ENCODE peak calls at places on chromosomes 5 and 9, in six cellular contexts. One of them, this sample, is unnamed. For H3K4me1, the result is how much of the 10 kb centered on the place peaks cover.

GRCh38 chr9:96618209-96619108 is 1.2 kb downstream of the CDC14B start:
- DNase-seq in HepG2: peak
- DNase-seq in spleen: no peak
- DNase-seq in transverse colon: peak
- DNase-seq in HCT116: no peak
- DNase-seq in stomach: peak
- DNase-seq in this sample: peak

GRCh38 chr5:115553082-115553481 is 8.5 kb upstream of the FEM1C start:
- DNase-seq in spleen: no peak
- DNase-seq in HCT116: no peak
- DNase-seq in HepG2: no peak
- DNase-seq in stomach: no peak
- DNase-seq in transverse colon: no peak
- DNase-seq in this sample: no peak

GRCh38 chr9:69590241-69590640 is 81.9 kb downstream of the APBA1 start:
- DNase-seq in HepG2: no peak
- DNase-seq in spleen: no peak
- DNase-seq in stomach: no peak
- DNase-seq in transverse colon: no peak
- DNase-seq in HCT116: no peak
- DNase-seq in this sample: no peak

GRCh38 chr5:33049845-33050244 is 338.7 kb downstream of the NPR3 start:
- DNase-seq in spleen: no peak
- DNase-seq in stomach: no peak
- DNase-seq in HepG2: peak
- DNase-seq in HCT116: peak
- DNase-seq in transverse colon: no peak
- DNase-seq in this sample: no peak

GRCh38 chr5:150561192-150561512 is 53.2 kb downstream of the NDST1 start:
- DNase-seq in stomach: no peak
- DNase-seq in spleen: no peak
- DNase-seq in HCT116: no peak
- DNase-seq in transverse colon: no peak
- DNase-seq in HepG2: no peak
- DNase-seq in this sample: no peak

GRCh38 chr9:70578720-70579119 is 164.3 kb upstream of the KLF9 start:
- DNase-seq in transverse colon: no peak
- DNase-seq in stomach: no peak
- DNase-seq in HCT116: no peak
- DNase-seq in spleen: no peak
- DNase-seq in HepG2: no peak
- DNase-seq in this sample: no peak

GRCh38 chr5:107370569-107370968 is 300.2 kb downstream of the EFNA5 start:
- DNase-seq in spleen: no peak
- DNase-seq in transverse colon: no peak
- DNase-seq in HepG2: no peak
- DNase-seq in stomach: no peak
- DNase-seq in HCT116: no peak
- DNase-seq in this sample: no peak

GRCh38 chr5:58069846-58070245 is 390.0 kb downstream of the PLK2 start:
- DNase-seq in stomach: no peak
- DNase-seq in transverse colon: peak
- DNase-seq in HCT116: no peak
- DNase-seq in HepG2: no peak
- DNase-seq in spleen: no peak
- DNase-seq in this sample: peak

GRCh38 chr9:134657666-134658377 is 16.2 kb downstream of the COL5A1 start:
- DNase-seq in spleen: peak
- DNase-seq in transverse colon: no peak
- DNase-seq in stomach: no peak
- DNase-seq in HCT116: no peak
- DNase-seq in HepG2: no peak
- DNase-seq in this sample: no peak

GRCh38 chr5:91038180-91038808 is 344.8 kb downstream of the ARRDC3 start:
- DNase-seq in stomach: no peak
- DNase-seq in spleen: no peak
- DNase-seq in HCT116: no peak
- DNase-seq in transverse colon: peak
- DNase-seq in HepG2: no peak
- DNase-seq in this sample: no peak
- TF ChIP-seq POLR2AphosphoS5 in stomach: no peak
- TF ChIP-seq POLR2AphosphoS5 in spleen: no peak
- TF ChIP-seq POLR2AphosphoS5 in HCT116: no peak
- TF ChIP-seq POLR2AphosphoS5 in transverse colon: peak
- TF ChIP-seq POLR2AphosphoS5 in HepG2: no peak
- TF ChIP-seq POLR2AphosphoS5 in this sample: peak

GRCh38 chr5:172165465-172165864 is 22.6 kb downstream of the STK10 start:
- DNase-seq in transverse colon: no peak
- DNase-seq in HepG2: no peak
- DNase-seq in spleen: no peak
- DNase-seq in stomach: no peak
- DNase-seq in HCT116: no peak
- DNase-seq in this sample: no peak
- H3K4me1 ChIP-seq in transverse colon: under half
- H3K4me1 ChIP-seq in HepG2: under half
- H3K4me1 ChIP-seq in spleen: under half
- H3K4me1 ChIP-seq in stomach: half or more
- H3K4me1 ChIP-seq in HCT116: under half
- H3K4me1 ChIP-seq in this sample: under half

GRCh38 chr5:100913298-100913697 is 10.2 kb upstream of the ST8SIA4 start:
- DNase-seq in HepG2: no peak
- DNase-seq in HCT116: no peak
- DNase-seq in stomach: no peak
- DNase-seq in spleen: no peak
- DNase-seq in transverse colon: no peak
- DNase-seq in this sample: no peak
- TF ChIP-seq POLR2A in HepG2: no peak
- TF ChIP-seq POLR2A in HCT116: no peak
- TF ChIP-seq POLR2A in stomach: no peak
- TF ChIP-seq POLR2A in spleen: no peak
- TF ChIP-seq POLR2A in transverse colon: no peak
- TF ChIP-seq POLR2A in this sample: no peak

DNA sequence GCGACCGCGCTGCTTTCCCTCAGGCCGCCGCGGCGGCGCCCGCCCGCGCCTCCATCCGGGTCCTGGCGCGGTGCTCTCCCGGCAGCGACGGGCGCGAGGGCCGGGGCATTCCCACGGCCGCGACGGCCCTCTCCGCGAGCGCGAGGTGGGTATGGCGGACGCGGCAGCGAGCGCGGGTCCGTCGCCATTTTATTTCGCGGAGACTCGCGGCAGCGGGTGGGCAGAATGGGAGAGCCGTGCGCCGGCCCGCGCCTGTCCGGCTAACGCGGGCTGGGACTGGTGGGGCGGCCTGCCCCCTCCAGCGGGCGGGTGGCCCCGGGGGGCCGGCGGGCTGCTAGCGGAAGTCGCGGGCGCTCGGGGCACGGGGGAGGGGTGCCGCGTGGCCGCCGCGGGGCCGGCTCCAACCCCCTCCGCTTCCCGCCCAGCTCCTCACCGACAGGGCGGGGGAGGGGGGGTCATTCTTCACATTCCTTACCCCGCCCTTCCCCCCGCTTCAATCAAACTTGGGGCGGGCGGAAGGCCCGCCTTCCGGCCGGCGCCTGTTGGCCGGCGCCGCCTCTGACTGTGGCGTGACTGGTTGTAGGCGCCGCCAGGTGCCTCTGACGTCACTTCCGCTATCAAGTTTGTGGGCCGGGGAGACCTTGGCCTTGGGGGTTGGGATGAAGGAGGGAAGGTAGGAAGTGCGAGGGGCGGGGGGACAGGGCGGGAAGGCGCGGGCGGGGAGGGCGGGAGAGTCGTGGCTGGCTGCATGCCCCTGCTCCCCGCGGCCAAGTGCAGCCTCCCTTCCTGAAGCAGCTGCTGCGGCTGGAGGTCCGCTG is 82.2 kb downstream of the PTPDC1 start:
- DNase-seq in HepG2: peak
- DNase-seq in stomach: peak
- DNase-seq in transverse colon: peak
- DNase-seq in spleen: peak
- DNase-seq in HCT116: peak
- DNase-seq in this sample: peak
- TF ChIP-seq POLR2AphosphoS5 in HepG2: peak
- TF ChIP-seq POLR2AphosphoS5 in stomach: peak
- TF ChIP-seq POLR2AphosphoS5 in transverse colon: no peak
- TF ChIP-seq POLR2AphosphoS5 in spleen: peak
- TF ChIP-seq POLR2AphosphoS5 in HCT116: peak
- TF ChIP-seq POLR2AphosphoS5 in this sample: peak

GRCh38 chr5:139649082-139649991 is 1.2 kb downstream of the CXXC5 start:
- DNase-seq in HCT116: no peak
- DNase-seq in spleen: peak
- DNase-seq in HepG2: no peak
- DNase-seq in stomach: no peak
- DNase-seq in transverse colon: peak
- DNase-seq in this sample: no peak

GRCh38 chr5:139650031-139650688 is 2.0 kb downstream of the CXXC5 start:
- DNase-seq in spleen: peak
- DNase-seq in HCT116: no peak
- DNase-seq in HepG2: no peak
- DNase-seq in transverse colon: peak
- DNase-seq in stomach: peak
- DNase-seq in this sample: no peak

GRCh38 chr5:139651863-139652787 is 4.0 kb downstream of the CXXC5 start:
- DNase-seq in stomach: peak
- DNase-seq in transverse colon: peak
- DNase-seq in spleen: peak
- DNase-seq in HCT116: no peak
- DNase-seq in HepG2: no peak
- DNase-seq in this sample: peak

GRCh38 chr5:139651502-139651862 is 3.3 kb downstream of the CXXC5 start:
- DNase-seq in stomach: no peak
- DNase-seq in spleen: peak
- DNase-seq in HCT116: no peak
- DNase-seq in HepG2: no peak
- DNase-seq in transverse colon: no peak
- DNase-seq in this sample: no peak

DNA sequence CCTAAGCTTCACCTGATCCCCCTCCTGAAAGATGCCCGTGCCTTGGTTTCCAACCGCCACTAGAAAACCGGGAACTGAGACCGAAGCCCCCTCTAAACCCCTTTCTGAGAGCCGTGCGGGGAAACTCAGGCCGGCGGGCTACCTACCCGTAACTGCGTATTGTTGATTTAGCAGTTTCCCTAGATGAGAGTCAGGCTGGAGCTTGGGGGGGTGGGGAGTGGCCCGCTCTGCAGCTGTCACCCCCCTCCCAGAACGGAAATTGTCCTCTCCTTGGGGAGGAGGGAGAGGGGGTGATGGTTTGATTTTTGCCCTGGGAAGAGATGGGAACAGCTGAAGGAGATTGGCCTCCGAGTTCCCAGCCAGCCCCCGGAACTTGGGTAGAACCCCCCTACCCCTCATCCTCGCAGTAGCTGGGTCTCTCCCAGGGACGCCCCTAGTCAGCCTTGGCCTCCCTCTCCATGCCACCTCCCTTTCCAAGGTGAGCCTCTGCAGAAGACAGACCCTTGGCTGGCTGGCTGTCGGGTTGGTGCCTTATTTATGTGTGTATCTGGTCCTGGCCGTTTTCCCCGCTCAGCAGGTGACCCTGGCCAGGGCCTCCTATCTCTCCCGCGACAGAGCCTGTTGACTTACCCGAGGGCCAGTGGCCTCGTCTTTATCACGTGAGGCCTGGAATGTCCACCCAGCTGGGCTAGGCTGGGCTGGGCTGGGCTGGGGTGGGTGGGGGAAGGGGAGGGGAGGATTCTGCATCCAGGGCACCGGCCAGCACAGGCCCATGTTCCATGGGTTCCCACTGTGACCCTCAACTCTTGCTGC is 2.7 kb downstream of the CXXC5 start:
- DNase-seq in transverse colon: peak
- DNase-seq in HepG2: peak
- DNase-seq in spleen: peak
- DNase-seq in HCT116: no peak
- DNase-seq in stomach: peak
- DNase-seq in this sample: peak
- H3K4me1 ChIP-seq in transverse colon: under half
- H3K4me1 ChIP-seq in HepG2: half or more
- H3K4me1 ChIP-seq in spleen: half or more
- H3K4me1 ChIP-seq in HCT116: half or more
- H3K4me1 ChIP-seq in stomach: half or more
- H3K4me1 ChIP-seq in this sample: under half